ENCODE peak calls at places on chromosomes 4 and X, in six cellular contexts. One of them, this sample, is unnamed.

GRCh38 chr4:170949084-170949483 is 859.3 kb upstream of the AADAT start:
- DNase-seq in stimulated activated CD4-positive, alpha-beta T cell treated with anti-CD3 and anti-CD28 coated beads, TNF-alpha, amount 100 ng/mL, for 48 hours: no peak
- DNase-seq in caudate nucleus: no peak
- DNase-seq in iPS-NIHi11: no peak
- DNase-seq in cardiac septum: no peak
- DNase-seq in endothelial cell: no peak
- DNase-seq in this sample: no peak

GRCh38 chr4:183181081-183181480 is 82.0 kb downstream of the WWC2 start:
- DNase-seq in iPS-NIHi11: no peak
- DNase-seq in stimulated activated CD4-positive, alpha-beta T cell treated with anti-CD3 and anti-CD28 coated beads, TNF-alpha, amount 100 ng/mL, for 48 hours: no peak
- DNase-seq in cardiac septum: no peak
- DNase-seq in endothelial cell: no peak
- DNase-seq in caudate nucleus: no peak
- DNase-seq in this sample: peak

GRCh38 chr4:62457356-62457755 is 1257.2 kb downstream of the ADGRL3 start:
- DNase-seq in endothelial cell: no peak
- DNase-seq in iPS-NIHi11: no peak
- DNase-seq in stimulated activated CD4-positive, alpha-beta T cell treated with anti-CD3 and anti-CD28 coated beads, TNF-alpha, amount 100 ng/mL, for 48 hours: no peak
- DNase-seq in cardiac septum: no peak
- DNase-seq in caudate nucleus: no peak
- DNase-seq in this sample: no peak

GRCh38 chr4:73707918-73708577 is 32.3 kb upstream of the CXCL8 start:
- DNase-seq in endothelial cell: no peak
- DNase-seq in cardiac septum: peak
- DNase-seq in iPS-NIHi11: no peak
- DNase-seq in caudate nucleus: no peak
- DNase-seq in stimulated activated CD4-positive, alpha-beta T cell treated with anti-CD3 and anti-CD28 coated beads, TNF-alpha, amount 100 ng/mL, for 48 hours: no peak
- DNase-seq in this sample: peak

GRCh38 chr4:24856586-24856985 is 56.3 kb downstream of the CCDC149 start:
- DNase-seq in caudate nucleus: no peak
- DNase-seq in stimulated activated CD4-positive, alpha-beta T cell treated with anti-CD3 and anti-CD28 coated beads, TNF-alpha, amount 100 ng/mL, for 48 hours: no peak
- DNase-seq in cardiac septum: no peak
- DNase-seq in iPS-NIHi11: no peak
- DNase-seq in endothelial cell: no peak
- DNase-seq in this sample: no peak

GRCh38 chr4:130257271-130257670 is 1161.3 kb downstream of the C4orf33 start:
- DNase-seq in stimulated activated CD4-positive, alpha-beta T cell treated with anti-CD3 and anti-CD28 coated beads, TNF-alpha, amount 100 ng/mL, for 48 hours: no peak
- DNase-seq in caudate nucleus: no peak
- DNase-seq in cardiac septum: no peak
- DNase-seq in iPS-NIHi11: no peak
- DNase-seq in endothelial cell: no peak
- DNase-seq in this sample: peak

GRCh38 chrX:40933132-40934078 is 151.8 kb upstream of the USP9X start:
- DNase-seq in caudate nucleus: no peak
- DNase-seq in cardiac septum: no peak
- DNase-seq in endothelial cell: no peak
- DNase-seq in stimulated activated CD4-positive, alpha-beta T cell treated with anti-CD3 and anti-CD28 coated beads, TNF-alpha, amount 100 ng/mL, for 48 hours: no peak
- DNase-seq in iPS-NIHi11: no peak
- DNase-seq in this sample: peak

GRCh38 chr4:67575232-67575888 is 16.8 kb downstream of the STAP1 start:
- DNase-seq in iPS-NIHi11: no peak
- DNase-seq in stimulated activated CD4-positive, alpha-beta T cell treated with anti-CD3 and anti-CD28 coated beads, TNF-alpha, amount 100 ng/mL, for 48 hours: no peak
- DNase-seq in cardiac septum: no peak
- DNase-seq in caudate nucleus: no peak
- DNase-seq in endothelial cell: no peak
- DNase-seq in this sample: no peak

This sample was measured in A673.